ENCODE peak calls at places on chromosomes 7 and 10, in four cellular contexts. K, W, J and X are unnamed samples.

GRCh38 chr10:38027992-38028391 is 17.5 kb downstream of the ZNF33A start:
- DNase-seq in K (no peak), W (peak), J (no peak), X (no peak)

GRCh38 chr10:63068246-63068645 is 64.9 kb upstream of the NRBF2 start:
- DNase-seq in K (no peak), W (no peak), J (no peak), X (no peak)

GRCh38 chr10:48710647-48711046 is 26.0 kb downstream of the WDFY4 start:
- DNase-seq in K (no peak), W (no peak), J (no peak), X (no peak)

GRCh38 chr10:58063854-58064480 is 203.7 kb downstream of the IPMK start:
- DNase-seq in K (no peak), W (no peak), J (no peak), X (no peak)

GRCh38 chr7:131249003-131249402 is 78.7 kb upstream of the MKLN1 start:
- DNase-seq in K (no peak), W (peak), J (peak), X (no peak)

GRCh38 chr7:63067897-63068585 is 930.6 kb upstream of the ZNF722 start:
- DNase-seq in K (no peak), W (no peak), J (no peak), X (peak)

GRCh38 chr10:69570050-69570816 is 3.0 kb downstream of the NEUROG3 start:
- DNase-seq in K (no peak), W (no peak), J (no peak), X (no peak)

GRCh38 chr7:111990597-111990996 is 215.6 kb downstream of the DOCK4 start:
- DNase-seq in K (no peak), W (no peak), J (no peak), X (no peak)

GRCh38 chr10:70078329-70078728 is 25.7 kb downstream of the MACROH2A2 start:
- DNase-seq in K (no peak), W (no peak), J (no peak), X (no peak)

GRCh38 chr7:28957064-28957821 is 887 bp downstream of the TRIL start:
- DNase-seq in K (no peak), W (no peak), J (no peak), X (no peak)

GRCh38 chr10:13453896-13454295 is 74.9 kb downstream of the BEND7 start:
- DNase-seq in K (no peak), W (no peak), J (no peak), X (no peak)

GRCh38 chr7:38142736-38143135 is 35.3 kb upstream of the STARD3NL start:
- DNase-seq in K (no peak), W (no peak), J (no peak), X (no peak)

GRCh38 chr10:28219241-28219640 is 83.6 kb downstream of the MPP7 start:
- DNase-seq in K (no peak), W (peak), J (no peak), X (no peak)

GRCh38 chr7:132537451-132537850 is 38.8 kb downstream of the PLXNA4 start:
- DNase-seq in K (no peak), W (no peak), J (no peak), X (no peak)

GRCh38 chr10:69721690-69722310 is 79.9 kb upstream of the COL13A1 start:
- DNase-seq in K (no peak), W (peak), J (no peak), X (no peak)

GRCh38 chr7:106681815-106682495 is 21.0 kb upstream of the CCDC71L start:
- DNase-seq in K (no peak), W (peak), J (peak), X (no peak)

GRCh38 chr10:80579849-80580645 is 42.3 kb downstream of the SH2D4B start:
- DNase-seq in K (no peak), W (no peak), J (no peak), X (no peak)